ENCODE peak calls at places on chromosome 13, in five cellular contexts. O, Z, W, C and H are unnamed samples.
A peak's percentile ranks its signal among the peaks of the same experiment; 100 is the strongest.

GRCh38 chr13:95644611-95645052 is at the start of gene DZIP1:
- DNase-seq in O (peak; percentile 83), Z (peak; percentile 90), W (peak; percentile 58), C (peak; percentile 84), H (peak; percentile 89)

GRCh38 chr13:51834581-51835158 is 10.3 kb downstream of the TMEM272 start:
- DNase-seq in O (no peak), Z (no peak), W (no peak), C (no peak), H (no peak)

GRCh38 chr13:25286308-25286968 is 850 bp downstream of the MTMR6 start:
- DNase-seq in O (peak; percentile 56), Z (peak; percentile 73), W (no peak), C (no peak), H (peak; percentile 58)

GRCh38 chr13:57137631-57138030 is 3.1 kb upstream of the PRR20A start:
- DNase-seq in O (no peak), Z (no peak), W (no peak), C (no peak), H (no peak)

GRCh38 chr13:50081106-50081898 is 66.1 kb downstream of the KCNRG start:
- DNase-seq in O (no peak), Z (peak; percentile 76), W (peak; percentile 54), C (peak; percentile 66), H (no peak)

GRCh38 chr13:27969073-27969865 is at the start of gene CDX2:
- DNase-seq in O (no peak), Z (no peak), W (no peak), C (no peak), H (no peak)

GRCh38 chr13:46575321-46575721 is 22.4 kb downstream of the LRCH1 start:
- DNase-seq in O (peak; percentile 73), Z (no peak), W (no peak), C (no peak), H (peak; percentile 60)

GRCh38 chr13:61913183-61913582 is 497.5 kb upstream of the PCDH20 start:
- DNase-seq in O (no peak), Z (no peak), W (no peak), C (no peak), H (no peak)

GRCh38 chr13:46062190-46062589 is 9.6 kb upstream of the ZC3H13 start:
- DNase-seq in O (peak; percentile 76), Z (no peak), W (no peak), C (no peak), H (peak; percentile 60)

GRCh38 chr13:49772828-49773227 is 19.7 kb downstream of the KPNA3 start:
- DNase-seq in O (no peak), Z (no peak), W (no peak), C (no peak), H (no peak)

GRCh38 chr13:75391432-75392100 is 90.4 kb downstream of the TBC1D4 start:
- DNase-seq in O (no peak), Z (no peak), W (no peak), C (no peak), H (no peak)

GRCh38 chr13:75383064-75383715 is 98.8 kb downstream of the TBC1D4 start:
- DNase-seq in O (no peak), Z (no peak), W (no peak), C (no peak), H (no peak)

GRCh38 chr13:75384881-75385707 is 96.9 kb downstream of the TBC1D4 start:
- DNase-seq in O (no peak), Z (no peak), W (no peak), C (peak; percentile 28), H (no peak)

GRCh38 chr13:75390229-75390628 is 91.7 kb downstream of the TBC1D4 start:
- DNase-seq in O (no peak), Z (no peak), W (no peak), C (no peak), H (no peak)

GRCh38 chr13:75385708-75386083 is 96.3 kb downstream of the TBC1D4 start:
- DNase-seq in O (no peak), Z (no peak), W (no peak), C (no peak), H (no peak)
- H3K4me3 ChIP-seq in O (no peak overlapping the region), Z (no peak overlapping the region), W (no peak overlapping the region), C (no peak overlapping the region), H (no peak overlapping the region)

GRCh38 chr13:53778937-53779336 is 750.3 kb downstream of the OLFM4 start:
- DNase-seq in O (no peak), Z (no peak), W (no peak), C (no peak), H (no peak)

DNA sequence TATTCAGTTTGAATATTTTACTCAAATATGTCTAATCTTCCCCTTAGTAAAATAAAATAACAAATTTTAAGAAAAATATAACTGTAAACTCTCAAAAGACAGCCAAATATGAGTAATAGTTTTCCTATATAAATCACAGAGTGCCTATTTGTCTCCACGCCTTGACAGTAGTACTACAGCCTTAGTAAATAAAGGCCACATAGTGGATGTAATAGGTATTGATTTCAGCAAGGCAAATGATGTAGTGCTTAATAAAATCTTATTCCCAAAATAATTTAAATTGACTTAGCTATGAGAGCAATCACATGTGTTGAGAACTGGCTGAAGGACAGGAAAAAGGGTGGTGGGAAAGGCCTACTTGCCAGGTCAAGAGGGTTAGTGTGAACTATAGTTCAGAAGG is 747.2 kb downstream of the OLFM4 start:
- DNase-seq in O (no peak), Z (no peak), W (no peak), C (no peak), H (no peak)
- TF ChIP-seq CTCF in O (no peak), Z (no peak), W (no peak), C (no peak), H (no peak)

DNA sequence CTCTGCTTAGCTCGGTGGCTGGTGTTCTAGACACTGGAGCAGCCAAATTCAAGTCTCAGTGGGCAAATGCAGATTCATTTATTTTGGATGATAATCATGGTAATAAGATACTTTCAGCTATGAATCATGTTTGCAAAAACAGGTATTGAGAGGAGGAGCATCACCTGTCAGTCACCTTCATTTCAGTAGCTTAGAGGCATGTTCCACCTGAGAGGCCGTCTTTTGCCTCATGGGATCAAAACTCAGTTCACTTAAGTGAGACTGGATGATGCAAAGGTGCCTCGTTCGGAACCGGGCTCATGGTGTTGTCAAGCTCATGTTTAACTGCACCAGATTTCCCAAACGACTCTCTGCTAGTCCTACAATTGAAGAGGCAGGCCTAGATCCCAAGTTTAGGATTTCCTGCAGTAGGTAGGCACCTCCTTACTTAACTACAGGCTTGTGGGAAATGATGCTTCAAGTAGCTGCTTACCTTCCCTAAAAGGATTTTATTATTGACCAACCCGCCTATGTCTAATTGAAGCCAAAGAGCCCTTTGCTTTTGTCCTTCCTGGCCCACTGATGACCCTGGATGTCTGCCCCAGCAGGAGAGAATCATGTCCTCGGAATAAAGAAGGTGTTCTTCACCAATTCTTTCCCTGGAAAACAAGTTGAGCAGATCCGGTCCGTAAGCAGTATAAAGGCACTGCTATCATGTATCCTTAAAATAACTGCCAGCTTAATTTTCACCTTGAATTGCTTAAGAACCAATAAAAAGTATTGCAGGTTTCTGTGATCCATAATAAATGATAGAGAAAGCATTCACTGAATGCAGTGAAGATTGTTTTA is 60.0 kb downstream of the ZAR1L start:
- DNase-seq in O (no peak), Z (no peak), W (no peak), C (no peak), H (no peak)
- H3K4me3 ChIP-seq in O (no peak overlapping the region), Z (no peak overlapping the region), W (peak overlapping the region; percentile 12), C (peak overlapping the region; percentile 28), H (no peak overlapping the region)

GRCh38 chr13:86464193-86464592 is 665.0 kb upstream of the SLITRK6 start:
- DNase-seq in O (no peak), Z (no peak), W (no peak), C (no peak), H (peak; percentile 24)
- TF ChIP-seq CTCF in O (no peak), Z (no peak), W (no peak), C (no peak), H (peak; percentile 40)